ENCODE peak calls at places on chromosomes 7 and 10, in nine cellular contexts. C, D, T, W, F, U, M, P and H are unnamed samples.

GRCh38 chr7:98722402-98722801 is 105.3 kb downstream of the NPTX2 start:
- DNase-seq in D (no peak), F (no peak), C (no peak), U (no peak), T (no peak), P (no peak), M (no peak), W (no peak), H (no peak)

GRCh38 chr7:77306231-77307067 is 106.8 kb upstream of the FGL2 start:
- DNase-seq in T (no peak), U (no peak), P (no peak), D (no peak), M (no peak), F (no peak), C (no peak), W (no peak), H (no peak)

GRCh38 chr7:5423272-5423843 is at the start of gene TNRC18:
- DNase-seq in M (peak; percentile 52), P (peak; percentile 81), T (peak; percentile 76), C (no peak), F (no peak), W (no peak), U (no peak), D (no peak), H (no peak)

GRCh38 chr10:12214763-12215218 is 18.8 kb downstream of the CDC123 start:
- DNase-seq in W (peak; percentile 64), F (peak; percentile 72), U (peak; percentile 26), M (peak; percentile 68), T (no peak), D (peak; percentile 7), P (no peak), C (peak; percentile 51), H (no peak)

GRCh38 chr7:107201795-107202450 is 33.1 kb downstream of the HBP1 start:
- DNase-seq in D (peak; percentile 55), W (peak; percentile 18), T (peak; percentile 73), M (peak; percentile 55), F (peak; percentile 68), C (peak; percentile 60), P (no peak), U (peak; percentile 15), H (no peak)

GRCh38 chr10:88386204-88386877 is 196.8 kb downstream of the RNLS start:
- DNase-seq in P (no peak), C (peak; percentile 20), U (peak; percentile 35), D (no peak), T (no peak), F (no peak), W (no peak), M (no peak), H (no peak)

GRCh38 chr10:5679606-5680005 is 5.0 kb upstream of the TASOR2 start:
- DNase-seq in W (peak; percentile 77), P (no peak), T (no peak), C (no peak), F (no peak), U (peak; percentile 23), D (no peak), M (no peak), H (no peak)

GRCh38 chr7:98358706-98359105 is 42.2 kb downstream of the BAIAP2L1 start:
- DNase-seq in D (no peak), U (no peak), C (no peak), M (no peak), W (no peak), T (no peak), F (no peak), P (no peak), H (no peak)

GRCh38 chr10:5587151-5588079 is 62.7 kb downstream of the CALML3 start:
- DNase-seq in U (no peak), M (no peak), C (no peak), F (no peak), T (no peak), W (no peak), D (no peak), P (no peak), H (no peak)

GRCh38 chr10:103922659-103923058 is 4.7 kb upstream of the STN1 start:
- DNase-seq in P (no peak), T (no peak), U (no peak), M (no peak), W (no peak), C (no peak), F (no peak), D (no peak), H (no peak)

GRCh38 chr10:103919648-103920025 is 1.7 kb upstream of the STN1 start:
- DNase-seq in D (no peak), T (no peak), W (no peak), C (no peak), F (no peak), M (no peak), P (no peak), U (no peak), H (no peak)

GRCh38 chr10:103923502-103923901 is 5.5 kb upstream of the STN1 start:
- DNase-seq in F (no peak), U (peak; percentile 78), C (peak; percentile 21), W (no peak), T (no peak), P (no peak), M (peak; percentile 70), D (peak; percentile 17), H (no peak)

GRCh38 chr10:103921750-103922195 is 3.8 kb upstream of the STN1 start:
- DNase-seq in W (peak; percentile 31), P (no peak), C (peak; percentile 74), U (no peak), F (peak; percentile 70), D (no peak), T (no peak), M (peak; percentile 40), H (no peak)

DNA sequence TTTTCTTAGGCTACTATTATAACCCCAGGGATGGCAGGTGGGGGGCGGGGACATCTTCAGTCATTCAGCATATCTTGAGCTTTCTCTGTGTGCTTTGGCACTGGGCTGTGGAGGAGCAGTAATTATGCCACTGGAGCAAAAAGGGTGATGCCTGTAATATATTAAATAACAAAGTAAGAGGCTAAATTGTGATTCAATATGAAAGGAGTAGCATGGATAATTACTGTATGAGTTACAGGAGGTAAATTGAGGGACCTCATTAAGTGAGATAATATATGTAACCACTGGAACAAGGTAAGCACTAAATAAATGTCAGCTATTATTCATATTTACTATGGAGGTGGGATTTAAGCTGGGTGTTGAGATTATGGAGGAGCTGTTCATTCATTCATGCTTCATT is 3.3 kb upstream of the STN1 start:
- DNase-seq in M (no peak), T (no peak), D (no peak), C (no peak), U (no peak), W (no peak), F (no peak), P (no peak), H (no peak)
- H3K27ac ChIP-seq in M (no peak overlapping the region), T (no peak overlapping the region), D (no peak overlapping the region), C (no peak overlapping the region), U (no peak overlapping the region), W (no peak overlapping the region), F (no peak overlapping the region), P (no peak overlapping the region), H (peak overlapping the region; percentile 88)

GRCh38 chr10:21334891-21335696 is 190.4 kb downstream of the SKIDA1 start:
- DNase-seq in T (peak; percentile 77), U (peak; percentile 95), D (peak; percentile 89), W (peak; percentile 90), M (no peak), F (peak; percentile 85), P (no peak), C (peak; percentile 84), H (peak; percentile 66)

GRCh38 chr10:21340341-21340740 is 185.1 kb downstream of the SKIDA1 start:
- DNase-seq in U (no peak), C (no peak), T (no peak), W (no peak), P (no peak), D (no peak), M (no peak), F (no peak), H (no peak)

GRCh38 chr10:21330628-21331020 is 194.9 kb downstream of the SKIDA1 start:
- DNase-seq in U (no peak), W (no peak), D (no peak), T (no peak), P (no peak), M (no peak), F (no peak), C (no peak), H (no peak)

GRCh38 chr10:21337171-21337792 is 188.2 kb downstream of the SKIDA1 start:
- DNase-seq in P (no peak), W (no peak), M (no peak), D (no peak), C (peak; percentile 57), T (no peak), F (no peak), U (peak; percentile 65), H (no peak)

GRCh38 chr10:21336476-21337170 is 188.9 kb downstream of the SKIDA1 start:
- DNase-seq in D (peak; percentile 81), M (peak; percentile 62), P (no peak), U (peak; percentile 98), C (peak; percentile 98), W (peak; percentile 97), F (peak; percentile 91), T (no peak), H (peak; percentile 65)
- H3K27ac ChIP-seq in D (peak overlapping the region; percentile 92), M (peak overlapping the region; percentile 64), P (no peak overlapping the region), U (peak overlapping the region; percentile 85), C (peak overlapping the region; percentile 59), W (peak overlapping the region; percentile 77), F (peak overlapping the region; percentile 11), T (no peak overlapping the region), H (peak overlapping the region; percentile 88)

GRCh38 chr7:121205777-121206176 is 123.0 kb upstream of the WNT16 start:
- DNase-seq in D (no peak), P (no peak), F (no peak), T (no peak), M (no peak), U (no peak), W (no peak), C (no peak), H (no peak)
- H3K27ac ChIP-seq in D (no peak overlapping the region), P (no peak overlapping the region), F (no peak overlapping the region), T (no peak overlapping the region), M (no peak overlapping the region), U (no peak overlapping the region), W (no peak overlapping the region), C (no peak overlapping the region), H (no peak overlapping the region)

GRCh38 chr7:30395676-30396075 is 82.9 kb downstream of the NOD1 start:
- DNase-seq in F (no peak), D (no peak), C (no peak), W (no peak), T (no peak), U (no peak), P (no peak), M (no peak), H (no peak)

GRCh38 chr7:30391806-30392205 is 86.8 kb downstream of the NOD1 start:
- DNase-seq in D (peak; percentile 14), T (no peak), P (no peak), W (no peak), F (no peak), U (no peak), M (no peak), C (no peak), H (no peak)

GRCh38 chr7:30396379-30396778 is 82.2 kb downstream of the NOD1 start:
- DNase-seq in P (no peak), C (peak; percentile 7), U (no peak), D (no peak), M (no peak), T (no peak), W (no peak), F (peak; percentile 25), H (no peak)

GRCh38 chr7:30389793-30390192 is 88.8 kb downstream of the NOD1 start:
- DNase-seq in P (no peak), W (no peak), D (no peak), F (no peak), U (no peak), T (no peak), C (peak; percentile 4), M (no peak), H (no peak)

GRCh38 chr7:30390872-30391646 is 87.5 kb downstream of the NOD1 start:
- DNase-seq in U (no peak), C (peak; percentile 16), M (no peak), D (no peak), T (no peak), P (no peak), W (no peak), F (no peak), H (no peak)
- H3K27ac ChIP-seq in U (no peak overlapping the region), C (no peak overlapping the region), M (peak overlapping the region; percentile 51), D (no peak overlapping the region), T (no peak overlapping the region), P (no peak overlapping the region), W (no peak overlapping the region), F (no peak overlapping the region), H (no peak overlapping the region)